ENCODE peak calls at places on chromosome 22, in seven cellular contexts. Z is heart right ventricle, Y is GM23338, I is spleen, A is PC-3, P is fibroblast of mammary gland, J is fibroblast of lung. B is an unnamed sample.

GRCh38 chr22:36398602-36399472 is 11.1 kb upstream of the MYH9 start:
- DNase-seq in Z (no peak), Y (no peak), I (no peak), A (peak; percentile 58), P (peak; percentile 68), J (no peak), B (peak; percentile 68)

GRCh38 chr22:27718186-27719032 is 83.1 kb downstream of the MN1 start:
- DNase-seq in Z (peak; percentile 79), Y (no peak), I (peak; percentile 58), A (peak; percentile 87), P (peak; percentile 97), J (peak; percentile 86), B (peak; percentile 99)

GRCh38 chr22:32444068-32444467 is 20.2 kb downstream of the BPIFC start:
- DNase-seq in Z (no peak), Y (peak; percentile 45), I (no peak), A (peak; percentile 52), P (peak; percentile 2), J (no peak), B (no peak)

GRCh38 chr22:30889996-30890480 is 78.5 kb downstream of the MORC2 start:
- DNase-seq in Z (no peak), Y (no peak), I (peak; percentile 40), A (no peak), P (no peak), J (no peak), B (no peak)

GRCh38 chr22:26213826-26214225 is 44.6 kb downstream of the SEZ6L start:
- DNase-seq in Z (no peak), Y (no peak), I (no peak), A (no peak), P (no peak), J (no peak), B (no peak)

GRCh38 chr22:42433754-42434153 is 1.6 kb upstream of the NFAM1 start:
- DNase-seq in Z (no peak), Y (no peak), I (no peak), A (no peak), P (no peak), J (no peak), B (no peak)

GRCh38 chr22:19122752-19123492 is 710 bp upstream of the DGCR2 start:
- DNase-seq in Z (no peak), Y (peak; percentile 67), I (no peak), A (no peak), P (no peak), J (peak; percentile 19), B (peak; percentile 9)

GRCh38 chr22:49562685-49563249 is 264.9 kb downstream of the BRD1 start:
- DNase-seq in Z (no peak), Y (no peak), I (no peak), A (no peak), P (no peak), J (no peak), B (no peak)

GRCh38 chr22:48779211-48779643 is 1048.4 kb downstream of the BRD1 start:
- DNase-seq in Z (no peak), Y (no peak), I (no peak), A (no peak), P (no peak), J (no peak), B (no peak)

GRCh38 chr22:37943471-37944198 is 9.8 kb downstream of the C22orf23 start:
- DNase-seq in Z (no peak), Y (no peak), I (no peak), A (peak; percentile 75), P (no peak), J (no peak), B (no peak)

GRCh38 chr22:30054764-30055069 is 25.5 kb upstream of the HORMAD2 start:
- DNase-seq in Z (no peak), Y (no peak), I (no peak), A (no peak), P (no peak), J (no peak), B (peak; percentile 34)

GRCh38 chr22:49294656-49295464 is 532.8 kb downstream of the BRD1 start:
- DNase-seq in Z (no peak), Y (no peak), I (peak; percentile 48), A (no peak), P (no peak), J (no peak), B (no peak)

GRCh38 chr22:19955241-19956128 is 13.9 kb upstream of the TXNRD2 start:
- DNase-seq in Z (no peak), Y (no peak), I (no peak), A (no peak), P (no peak), J (no peak), B (no peak)

GRCh38 chr22:19577422-19577966 is 53.3 kb upstream of the CLDN5 start:
- DNase-seq in Z (no peak), Y (peak; percentile 24), I (no peak), A (no peak), P (no peak), J (no peak), B (no peak)

GRCh38 chr22:48188211-48188845 is 1425.9 kb downstream of the TBC1D22A start:
- DNase-seq in Z (no peak), Y (no peak), I (no peak), A (peak; percentile 15), P (no peak), J (peak; percentile 17), B (no peak)

DNA sequence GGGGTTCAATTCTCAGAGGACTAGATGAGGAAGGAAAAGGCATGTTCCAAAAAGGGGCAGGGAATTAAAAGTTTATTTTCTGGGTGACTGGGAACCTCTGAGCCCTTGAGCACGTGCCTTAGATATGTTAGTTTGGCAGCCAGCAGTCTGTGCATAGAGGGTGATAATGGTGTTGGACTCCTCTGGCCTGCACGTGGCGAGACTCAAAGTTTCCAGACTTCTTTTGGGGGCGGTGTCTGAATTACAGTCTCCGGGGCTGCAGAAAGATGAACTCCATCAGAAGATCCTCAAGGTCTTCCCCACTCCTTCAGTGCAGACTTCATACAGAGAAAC is 861 bp upstream of the ZNRF3 start:
- DNase-seq in Z (peak; percentile 38), Y (peak; percentile 28), I (no peak), A (no peak), P (no peak), J (no peak), B (peak; percentile 30)
- H3K4me3 ChIP-seq in Z (peak overlapping the region; percentile 61), Y (peak overlapping the region; percentile 71), I (peak overlapping the region; percentile 62), A (peak overlapping the region; percentile 86), P (peak overlapping the region; percentile 69), J (peak overlapping the region; percentile 81), B (peak overlapping the region; percentile 76)

DNA sequence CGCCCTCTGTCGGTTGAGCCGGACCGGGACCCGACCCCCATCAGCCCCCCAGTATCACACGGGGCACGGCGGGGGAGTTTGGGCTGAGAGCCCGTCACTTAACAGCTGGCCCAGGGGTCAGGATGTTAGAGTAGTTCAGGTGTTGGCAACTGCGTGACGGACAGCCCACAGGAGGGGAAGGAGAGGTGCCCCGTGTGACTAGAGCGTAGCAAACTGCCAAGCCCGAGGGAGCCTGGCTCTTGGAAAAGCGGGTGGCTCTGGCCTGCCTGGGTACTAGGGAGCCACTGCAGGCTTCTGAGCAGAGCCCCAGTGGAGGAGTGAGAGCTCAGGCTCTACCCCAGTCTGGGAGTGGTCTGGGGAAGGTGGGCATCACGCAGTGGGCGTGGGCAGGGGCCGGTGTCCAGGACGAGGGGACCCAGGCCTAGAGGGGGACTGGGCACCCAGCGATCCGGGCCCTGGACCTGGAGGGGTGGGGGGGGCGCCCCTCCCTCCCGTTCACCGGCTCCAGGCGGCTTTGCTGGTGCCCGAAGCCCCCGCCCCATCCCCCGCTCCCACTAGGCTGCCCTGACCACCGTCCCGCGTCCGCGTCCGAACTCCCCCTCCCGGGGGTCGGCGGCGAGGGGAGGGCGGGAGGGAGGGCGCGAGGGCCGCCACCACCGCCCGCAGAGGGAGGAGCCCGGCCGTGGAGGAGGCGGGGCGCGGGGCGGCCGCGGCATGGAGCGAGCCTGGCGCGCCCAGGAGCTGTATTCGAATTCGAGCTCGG is 24.4 kb downstream of the SHANK3 start:
- DNase-seq in Z (no peak), Y (peak; percentile 74), I (peak; percentile 70), A (peak; percentile 8), P (no peak), J (peak; percentile 11), B (no peak)
- H3K4me3 ChIP-seq in Z (peak overlapping the region; percentile 41), Y (peak overlapping the region; percentile 53), I (peak overlapping the region; percentile 16), A (peak overlapping the region; percentile 32), P (peak overlapping the region; percentile 30), J (no peak overlapping the region), B (peak overlapping the region; percentile 53)

DNA sequence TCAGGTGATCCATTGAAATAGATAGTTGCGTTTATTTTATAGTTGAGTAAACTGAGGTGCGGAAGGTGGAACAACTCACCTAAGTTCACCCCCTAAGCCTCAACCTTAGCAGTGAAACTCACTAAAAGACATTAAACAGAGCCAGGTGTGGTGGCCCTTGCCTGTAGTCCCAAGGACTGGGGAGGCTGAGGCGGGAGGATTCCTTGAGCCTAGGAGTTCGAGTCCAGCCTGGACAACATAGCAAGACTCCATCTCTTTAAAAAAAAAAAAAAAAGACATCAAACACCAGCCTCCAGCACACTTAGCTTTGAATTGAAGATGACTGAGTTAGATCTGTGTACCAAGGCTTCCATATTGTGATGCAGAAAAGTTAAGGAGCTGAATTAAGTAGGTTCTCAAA is 845 bp upstream of the RAB36 start:
- DNase-seq in Z (no peak), Y (no peak), I (peak; percentile 36), A (no peak), P (no peak), J (no peak), B (no peak)
- H3K4me3 ChIP-seq in Z (no peak overlapping the region), Y (no peak overlapping the region), I (no peak overlapping the region), A (peak overlapping the region; percentile 65), P (no peak overlapping the region), J (no peak overlapping the region), B (no peak overlapping the region)

GRCh38 chr22:46539169-46539568 is 1.7 kb upstream of the CELSR1 start:
- DNase-seq in Z (no peak), Y (no peak), I (no peak), A (no peak), P (no peak), J (no peak), B (no peak)
- H3K4me3 ChIP-seq in Z (peak overlapping the region; percentile 51), Y (peak overlapping the region; percentile 64), I (no peak overlapping the region), A (peak overlapping the region; percentile 81), P (no peak overlapping the region), J (no peak overlapping the region), B (peak overlapping the region; percentile 53)

DNA sequence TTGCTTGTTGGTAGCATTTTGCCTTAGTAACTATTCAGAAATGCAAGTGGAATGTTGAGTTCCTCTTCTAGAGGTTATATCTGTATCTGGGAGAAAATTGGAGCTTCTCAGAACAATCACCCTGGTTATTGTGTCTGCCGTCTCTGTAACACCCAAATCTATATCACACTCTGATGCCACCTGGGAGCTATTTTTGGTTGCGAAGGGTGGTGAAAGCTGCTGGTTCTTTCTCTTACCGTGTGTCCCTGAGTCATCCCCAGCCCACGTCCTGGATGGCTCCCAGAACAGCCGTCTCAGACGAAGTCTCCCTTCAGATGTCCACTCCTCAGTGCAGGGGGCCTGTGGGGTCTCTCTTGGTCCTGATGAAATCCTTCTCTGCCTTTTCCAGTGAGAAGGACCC is 83.5 kb downstream of the C22orf31 start:
- DNase-seq in Z (peak; percentile 18), Y (no peak), I (no peak), A (peak; percentile 14), P (peak; percentile 69), J (no peak), B (peak; percentile 28)
- H3K4me3 ChIP-seq in Z (peak overlapping the region; percentile 9), Y (no peak overlapping the region), I (no peak overlapping the region), A (no peak overlapping the region), P (no peak overlapping the region), J (no peak overlapping the region), B (peak overlapping the region; percentile 7)

GRCh38 chr22:40107244-40107643 is 70.5 kb upstream of the TNRC6B start:
- DNase-seq in Z (no peak), Y (no peak), I (no peak), A (no peak), P (peak; percentile 23), J (peak; percentile 12), B (peak; percentile 33)
- H3K4me3 ChIP-seq in Z (peak overlapping the region; percentile 6), Y (no peak overlapping the region), I (peak overlapping the region; percentile 16), A (peak overlapping the region; percentile 37), P (peak overlapping the region; percentile 39), J (peak overlapping the region; percentile 34), B (peak overlapping the region; percentile 50)